ENCODE peak calls at places on chromosomes 12 and 14, in five cellular contexts. O is AG09319; F is CD8-positive, alpha-beta T cell; B is midbrain; V is activated effector memory CD4-positive, alpha-beta T cell treated with Interleukin-2 at 50 U/mL for 16 hours. D is an unnamed sample.

GRCh38 chr14:74574706-74575105 is 37.3 kb downstream of the LTBP2 start:
- DNase-seq in V (no peak), F (no peak), B (no peak), O (no peak), D (no peak)

GRCh38 chr12:58905422-58905821 is 14.9 kb downstream of the LRIG3 start:
- DNase-seq in V (no peak), B (no peak), F (no peak), O (no peak), D (no peak)

GRCh38 chr14:69287096-69287991 is 27.4 kb downstream of the GALNT16 start:
- DNase-seq in B (no peak), V (no peak), O (no peak), F (no peak), D (peak)

GRCh38 chr12:49244161-49244560 is 20.7 kb upstream of the TUBA1C start:
- DNase-seq in O (no peak), F (no peak), B (no peak), V (no peak), D (no peak)

GRCh38 chr14:96268426-96269358 is 12.7 kb downstream of the BDKRB1 start:
- DNase-seq in B (no peak), V (no peak), O (peak), F (no peak), D (peak)

GRCh38 chr12:70267550-70267949 is 24.3 kb downstream of the CNOT2 start:
- DNase-seq in O (no peak), F (no peak), B (no peak), V (no peak), D (no peak)

GRCh38 chr14:75491376-75491978 is 30.8 kb upstream of the BATF start:
- DNase-seq in F (no peak), O (no peak), V (no peak), B (no peak), D (no peak)

GRCh38 chr14:53032161-53032803 is 81.4 kb upstream of the FERMT2 start:
- DNase-seq in V (no peak), O (peak), B (peak), F (no peak), D (no peak)

GRCh38 chr14:59116984-59117415 is 71.5 kb upstream of the DAAM1 start:
- DNase-seq in O (no peak), B (no peak), F (no peak), V (no peak), D (no peak)

GRCh38 chr14:100523536-100524025 is 63.6 kb downstream of the BEGAIN start:
- DNase-seq in V (no peak), O (no peak), B (no peak), F (no peak), D (no peak)

GRCh38 chr12:52850681-52851080 is 1.9 kb upstream of the KRT78 start:
- DNase-seq in B (no peak), F (no peak), O (no peak), V (no peak), D (no peak)

GRCh38 chr14:59811850-59812249 is 58.7 kb downstream of the RTN1 start:
- DNase-seq in O (no peak), V (no peak), B (no peak), F (no peak), D (no peak)

GRCh38 chr12:108612788-108613282 is 15.0 kb upstream of the TMEM119 start:
- DNase-seq in V (no peak), O (no peak), B (no peak), F (no peak), D (no peak)

GRCh38 chr14:84988391-84988790 is 541.6 kb upstream of the FLRT2 start:
- DNase-seq in V (no peak), B (no peak), O (no peak), F (no peak), D (no peak)

GRCh38 chr14:91258876-91259275 is 14.4 kb upstream of the GPR68 start:
- DNase-seq in V (no peak), F (no peak), O (no peak), B (no peak), D (no peak)

GRCh38 chr14:68173227-68173972 is 353.8 kb downstream of the RAD51B start:
- DNase-seq in V (no peak), B (no peak), O (no peak), F (no peak), D (no peak)

GRCh38 chr14:71720978-71721624 is 211.1 kb upstream of the RGS6 start:
- DNase-seq in V (no peak), F (no peak), B (no peak), O (peak), D (peak)

GRCh38 chr14:73173092-73173735 is 36.9 kb downstream of the PSEN1 start:
- DNase-seq in B (peak), V (no peak), O (peak), F (no peak), D (peak)